ENCODE peak calls at places on chromosomes 6 and 20, in six cellular contexts. T, W, S, I, Y and C are unnamed samples.

GRCh38 chr6:132054525-132054924 is 103.4 kb upstream of the CCN2 start:
- DNase-seq in T (peak), W (no peak), S (peak), I (no peak), Y (no peak), C (no peak)

GRCh38 chr6:42936398-42936797 is 7.1 kb downstream of the CNPY3 start:
- DNase-seq in T (no peak), W (no peak), S (no peak), I (no peak), Y (no peak), C (no peak)

GRCh38 chr6:10528170-10528981 is 7.2 kb downstream of the GCNT2 start:
- DNase-seq in T (no peak), W (no peak), S (no peak), I (no peak), Y (no peak), C (no peak)

GRCh38 chr6:34462561-34462971 is 3.3 kb upstream of the PACSIN1 start:
- DNase-seq in T (peak), W (peak), S (no peak), I (no peak), Y (peak), C (no peak)

GRCh38 chr6:118896339-118897136 is 2.6 kb downstream of the ASF1A start:
- DNase-seq in T (peak), W (no peak), S (peak), I (no peak), Y (no peak), C (peak)

GRCh38 chr20:16350465-16350864 is 222.8 kb downstream of the KIF16B start:
- DNase-seq in T (peak), W (no peak), S (peak), I (no peak), Y (no peak), C (peak)

GRCh38 chr6:56954389-56955170 is at the start of gene BEND6:
- DNase-seq in T (peak), W (peak), S (peak), I (peak), Y (no peak), C (no peak)

GRCh38 chr6:167667204-167668018 is 159.3 kb upstream of the AFDN start:
- DNase-seq in T (no peak), W (no peak), S (no peak), I (no peak), Y (no peak), C (no peak)

GRCh38 chr20:32535953-32536823 is 48.9 kb downstream of the NOL4L start:
- DNase-seq in T (peak), W (no peak), S (no peak), I (peak), Y (no peak), C (no peak)

GRCh38 chr20:63071541-63072181 is 64.9 kb upstream of the BHLHE23 start:
- DNase-seq in T (peak), W (no peak), S (peak), I (peak), Y (no peak), C (no peak)

GRCh38 chr20:24577271-24577909 is 108.0 kb downstream of the SYNDIG1 start:
- DNase-seq in T (peak), W (no peak), S (no peak), I (no peak), Y (no peak), C (no peak)

GRCh38 chr6:146077992-146078391 is 49.1 kb downstream of the GRM1 start:
- DNase-seq in T (no peak), W (no peak), S (no peak), I (no peak), Y (no peak), C (no peak)

GRCh38 chr6:112947507-112947906 is 600.4 kb downstream of the RFPL4B start:
- DNase-seq in T (no peak), W (no peak), S (no peak), I (no peak), Y (no peak), C (no peak)

GRCh38 chr20:50187403-50188051 is 3.1 kb upstream of the CEBPB start:
- DNase-seq in T (peak), W (no peak), S (no peak), I (no peak), Y (no peak), C (no peak)

GRCh38 chr20:571754-572331 is 28.3 kb upstream of the CSNK2A1 start:
- DNase-seq in T (peak), W (peak), S (no peak), I (peak), Y (no peak), C (no peak)

GRCh38 chr6:149727793-149728498 is 10.0 kb upstream of the LATS1 start:
- DNase-seq in T (no peak), W (no peak), S (no peak), I (no peak), Y (no peak), C (no peak)

GRCh38 chr6:122871079-122871478 is 82.0 kb downstream of the SMPDL3A start:
- DNase-seq in T (peak), W (no peak), S (no peak), I (no peak), Y (no peak), C (no peak)

GRCh38 chr6:25286891-25287290 is 7.7 kb downstream of the CARMIL1 start:
- DNase-seq in T (no peak), W (no peak), S (peak), I (no peak), Y (no peak), C (no peak)

GRCh38 chr6:150940951-150941350 is 75.4 kb downstream of the MTHFD1L start:
- DNase-seq in T (peak), W (no peak), S (no peak), I (no peak), Y (no peak), C (no peak)
- H3K27ac ChIP-seq in T (peak), W (no peak), S (no peak), I (no peak), Y (no peak), C (no peak)

GRCh38 chr6:20129290-20130088 is 82.8 kb downstream of the MBOAT1 start:
- DNase-seq in T (peak), W (no peak), S (no peak), I (no peak), Y (no peak), C (no peak)

GRCh38 chr6:20124545-20124944 is 87.7 kb downstream of the MBOAT1 start:
- DNase-seq in T (no peak), W (no peak), S (no peak), I (no peak), Y (no peak), C (no peak)

GRCh38 chr6:20128018-20128417 is 84.3 kb downstream of the MBOAT1 start:
- DNase-seq in T (no peak), W (no peak), S (no peak), I (no peak), Y (no peak), C (no peak)

GRCh38 chr6:20126789-20127653 is 85.2 kb downstream of the MBOAT1 start:
- DNase-seq in T (peak), W (peak), S (peak), I (peak), Y (peak), C (peak)

DNA sequence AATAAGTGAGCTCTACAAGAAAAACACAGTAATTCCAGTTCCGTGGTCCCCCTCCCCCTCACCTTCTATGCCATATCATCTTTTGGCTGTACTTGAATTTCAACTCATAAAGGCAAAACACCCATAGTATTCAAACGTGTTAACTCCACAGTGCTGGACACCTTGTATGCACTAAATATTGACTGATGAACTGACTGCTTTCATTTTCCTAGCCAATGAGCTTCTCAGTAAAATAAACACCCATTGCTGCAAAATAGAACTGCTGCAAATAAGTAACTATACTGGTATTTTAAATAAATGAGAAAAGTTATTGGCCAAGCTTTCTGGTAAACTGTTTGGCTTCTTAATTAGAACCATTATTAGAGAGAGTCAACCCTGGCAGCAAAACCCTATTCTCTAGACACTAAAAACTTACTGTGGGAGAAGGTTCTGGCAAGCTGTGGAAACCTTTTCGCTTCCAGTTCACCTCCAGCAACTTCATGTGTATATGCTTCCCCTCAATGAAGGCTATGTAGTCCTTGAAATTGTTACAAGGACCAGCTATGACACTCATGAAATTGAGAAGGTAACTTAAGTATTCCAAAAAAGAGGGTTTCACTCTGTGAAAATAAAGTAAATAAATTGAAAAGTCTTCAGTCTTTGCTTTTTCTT is 86.0 kb downstream of the MBOAT1 start:
- DNase-seq in T (no peak), W (no peak), S (no peak), I (no peak), Y (no peak), C (no peak)
- H3K27ac ChIP-seq in T (no peak), W (no peak), S (no peak), I (peak), Y (no peak), C (no peak)

GRCh38 chr6:12064538-12064937 is 52.4 kb downstream of the HIVEP1 start:
- DNase-seq in T (peak), W (no peak), S (no peak), I (no peak), Y (no peak), C (no peak)
- H3K27ac ChIP-seq in T (peak), W (no peak), S (no peak), I (no peak), Y (no peak), C (no peak)

GRCh38 chr6:46949662-46950280 is 28.0 kb upstream of the ADGRF5 start:
- DNase-seq in T (no peak), W (peak), S (no peak), I (peak), Y (no peak), C (no peak)
- H3K27ac ChIP-seq in T (no peak), W (peak), S (no peak), I (peak), Y (no peak), C (no peak)

DNA sequence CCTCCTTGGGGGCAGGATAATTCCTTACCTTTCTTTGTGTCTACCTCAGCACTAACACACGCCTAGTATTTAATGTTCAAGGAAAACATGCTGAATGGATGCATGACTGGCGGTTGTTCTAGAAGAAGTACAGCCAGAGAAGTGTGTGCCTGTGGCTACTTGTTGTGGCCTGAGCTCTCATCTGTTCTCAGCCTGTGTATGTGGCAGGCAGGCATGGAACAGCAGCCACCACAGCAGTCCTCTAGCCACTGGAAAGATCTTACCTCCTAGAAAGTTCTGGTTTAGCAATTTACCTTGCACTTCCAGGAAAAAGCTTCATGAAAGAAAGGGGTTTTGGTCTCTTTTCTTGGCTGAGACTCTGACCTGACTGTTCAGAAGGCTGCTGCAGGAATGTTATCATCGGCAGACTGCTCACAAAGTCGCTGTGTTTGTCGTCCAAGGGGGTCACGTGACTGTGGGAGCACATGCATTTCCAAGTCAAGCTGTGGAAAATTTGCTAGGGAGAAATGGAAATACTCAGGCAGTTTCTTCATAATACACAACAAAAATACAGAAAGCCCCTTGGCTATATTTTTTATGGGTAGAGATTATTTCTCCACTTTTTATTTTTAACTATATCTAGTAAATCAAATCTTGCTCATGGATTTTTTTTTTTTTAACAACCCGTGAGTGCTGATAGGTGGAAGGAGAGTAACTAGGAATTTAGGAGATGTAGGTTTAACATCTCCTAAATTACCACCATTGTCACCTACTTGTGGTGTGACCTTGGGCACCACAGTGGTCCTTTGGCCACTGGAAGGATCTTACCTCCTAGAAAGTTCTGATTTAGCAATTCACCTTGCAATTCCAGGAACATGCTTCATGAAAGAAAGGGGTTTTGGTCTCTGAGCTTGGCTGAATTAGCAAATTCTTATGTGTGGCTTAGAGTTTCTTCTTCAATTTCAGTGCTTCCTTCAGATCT is 110.8 kb upstream of the GPR6 start:
- DNase-seq in T (peak), W (peak), S (peak), I (no peak), Y (no peak), C (no peak)
- H3K27ac ChIP-seq in T (no peak), W (no peak), S (no peak), I (no peak), Y (no peak), C (no peak)

DNA sequence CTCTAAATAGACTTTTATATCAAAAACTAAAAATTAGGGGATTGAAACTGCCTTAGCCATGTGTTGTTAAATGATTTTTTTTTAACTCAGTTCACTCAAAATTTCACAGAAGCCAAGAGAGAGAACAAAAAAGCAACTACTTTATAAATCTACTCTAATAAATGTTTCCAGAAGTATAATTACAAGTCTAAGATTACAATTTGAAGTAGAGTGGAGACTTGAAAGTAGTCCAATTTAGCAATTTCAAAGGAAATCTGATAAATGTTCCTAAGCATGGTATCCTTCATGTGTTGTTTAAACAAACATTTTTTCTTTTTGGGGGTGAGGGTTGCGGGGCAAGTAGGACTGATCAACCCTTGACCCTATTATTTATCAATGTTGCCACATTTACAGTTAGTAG is 72.6 kb downstream of the PHIP start:
- DNase-seq in T (no peak), W (no peak), S (no peak), I (no peak), Y (no peak), C (no peak)
- H3K27ac ChIP-seq in T (no peak), W (no peak), S (no peak), I (no peak), Y (no peak), C (no peak)

DNA sequence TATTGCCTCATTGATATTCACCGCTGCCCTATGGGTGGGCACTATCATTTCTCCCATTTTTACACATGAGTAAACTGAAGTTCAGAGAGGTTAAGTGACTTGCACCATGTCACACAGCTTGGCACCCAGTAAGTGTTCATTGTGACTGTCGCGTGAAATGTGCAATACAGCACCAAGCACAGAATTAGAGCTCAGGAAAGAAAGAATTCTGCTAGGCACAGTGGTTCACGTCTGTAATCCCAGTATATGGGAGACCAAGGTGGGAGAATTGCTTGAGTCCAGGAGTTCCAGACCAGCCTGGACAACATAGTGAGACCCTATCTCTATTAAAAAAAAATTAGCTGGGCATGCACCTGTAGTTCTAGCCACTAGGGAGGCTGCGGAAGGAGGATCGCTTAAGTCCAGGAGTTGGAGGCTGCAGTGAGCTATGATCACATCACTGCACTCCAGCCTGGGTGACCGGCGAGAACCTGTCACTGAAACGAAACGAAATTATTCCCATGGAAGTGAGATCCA is 626 bp downstream of the SLC13A3 start:
- DNase-seq in T (no peak), W (no peak), S (no peak), I (no peak), Y (no peak), C (no peak)
- H3K27ac ChIP-seq in T (no peak), W (no peak), S (no peak), I (no peak), Y (no peak), C (no peak)